ENCODE peak calls at places on chromosomes 13 and 19, in seven cellular contexts. H is effector CD4-positive, alpha-beta T cell; Z is head of caudate nucleus; U is IMR-90; A is ascending aorta; G is stimulated activated CD4-positive, alpha-beta T cell treated with anti-CD3 and anti-CD28 coated beads, Interleukin-15, amount 100 ng/mL, for 1 hour; Y is AG04449. I is an unnamed sample.

GRCh38 chr13:23449386-23450162 is 16.1 kb upstream of the SACS start:
- DNase-seq in H (no peak), Z (no peak), U (no peak), A (no peak), G (no peak), Y (no peak), I (no peak)

GRCh38 chr13:26050568-26051230 is 1.1 kb downstream of the SHISA2 start:
- DNase-seq in H (no peak), Z (peak), U (no peak), A (no peak), G (no peak), Y (no peak), I (no peak)

GRCh38 chr19:7970716-7971448 is 27.4 kb upstream of the TIMM44 start:
- DNase-seq in H (no peak), Z (peak), U (peak), A (no peak), G (no peak), Y (no peak), I (peak)

GRCh38 chr19:53076984-53077383 is 26.2 kb downstream of the ZNF160 start:
- DNase-seq in H (no peak), Z (peak), U (peak), A (no peak), G (no peak), Y (no peak), I (peak)

GRCh38 chr19:15448778-15449619 is 757 bp downstream of the WIZ start:
- DNase-seq in H (no peak), Z (no peak), U (no peak), A (no peak), G (no peak), Y (no peak), I (no peak)

GRCh38 chr19:38070573-38070972 is 153.4 kb downstream of the DPF1 start:
- DNase-seq in H (no peak), Z (no peak), U (peak), A (no peak), G (no peak), Y (no peak), I (peak)

GRCh38 chr19:12792853-12793289 is 1.6 kb downstream of the JUNB start:
- DNase-seq in H (no peak), Z (no peak), U (no peak), A (peak), G (no peak), Y (no peak), I (no peak)

GRCh38 chr19:45097776-45098520 is 5.0 kb downstream of the PPP1R37 start:
- DNase-seq in H (no peak), Z (peak), U (peak), A (no peak), G (no peak), Y (peak), I (peak)

GRCh38 chr13:28324181-28324789 is 170.6 kb downstream of the FLT1 start:
- DNase-seq in H (peak), Z (peak), U (peak), A (peak), G (peak), Y (no peak), I (peak)

GRCh38 chr13:20482818-20483217 is 42.8 kb downstream of the CRYL1 start:
- DNase-seq in H (no peak), Z (no peak), U (no peak), A (no peak), G (no peak), Y (no peak), I (no peak)

GRCh38 chr19:43847884-43848283 is 20.8 kb downstream of the ZNF283 start:
- DNase-seq in H (no peak), Z (no peak), U (no peak), A (no peak), G (no peak), Y (no peak), I (no peak)

GRCh38 chr13:21012211-21012610 is 49.2 kb downstream of the LATS2 start:
- DNase-seq in H (no peak), Z (no peak), U (peak), A (no peak), G (no peak), Y (no peak), I (no peak)

GRCh38 chr19:39224910-39225309 is 19.9 kb downstream of the IFNL3 start:
- DNase-seq in H (no peak), Z (no peak), U (no peak), A (no peak), G (no peak), Y (no peak), I (no peak)

GRCh38 chr13:40673061-40673397 is 6.6 kb upstream of the FOXO1 start:
- DNase-seq in H (no peak), Z (no peak), U (no peak), A (no peak), G (no peak), Y (no peak), I (no peak)

GRCh38 chr19:45254044-45254531 is 3.0 kb downstream of the MARK4 start:
- DNase-seq in H (no peak), Z (no peak), U (no peak), A (no peak), G (no peak), Y (no peak), I (no peak)

GRCh38 chr19:16366433-16367268 is 42.0 kb downstream of the KLF2 start:
- DNase-seq in H (peak), Z (no peak), U (no peak), A (no peak), G (no peak), Y (no peak), I (no peak)

I was measured in AG10803.